ENCODE peak calls at places on chromosomes 6 and 20, in five cellular contexts. B is pulmonary artery endothelial cell, C is ELR, J is GM06990, D is NCI-H146. P is an unnamed sample.

GRCh38 chr6:29563435-29563834 is 3.9 kb upstream of the UBD start:
- DNase-seq in B (no peak), C (no peak), J (no peak), D (no peak), P (no peak)

GRCh38 chr6:89357390-89357789 is 4.9 kb upstream of the UBE2J1 start:
- DNase-seq in B (no peak), C (no peak), J (peak), D (no peak), P (no peak)

GRCh38 chr6:37103169-37104039 is 66.5 kb upstream of the PIM1 start:
- DNase-seq in B (peak), C (peak), J (peak), D (peak), P (peak)

GRCh38 chr20:10720550-10720949 is 46.8 kb upstream of the JAG1 start:
- DNase-seq in B (no peak), C (no peak), J (no peak), D (no peak), P (no peak)

GRCh38 chr6:100633096-100633766 is 168.5 kb upstream of the SIM1 start:
- DNase-seq in B (peak), C (peak), J (no peak), D (no peak), P (peak)

GRCh38 chr6:121305957-121306607 is 28.2 kb downstream of the TBC1D32 start:
- DNase-seq in B (no peak), C (peak), J (peak), D (peak), P (peak)

GRCh38 chr6:129567374-129567773 is 142.6 kb downstream of the ARHGAP18 start:
- DNase-seq in B (no peak), C (peak), J (no peak), D (peak), P (peak)

GRCh38 chr6:122969999-122970398 is 26.0 kb upstream of the CLVS2 start:
- DNase-seq in B (no peak), C (no peak), J (no peak), D (peak), P (no peak)

GRCh38 chr6:43120938-43121913 is 45.1 kb downstream of the PTK7 start:
- DNase-seq in B (no peak), C (peak), J (no peak), D (no peak), P (no peak)

GRCh38 chr20:62027116-62027515 is 38.6 kb downstream of the TAF4 start:
- DNase-seq in B (no peak), C (peak), J (no peak), D (no peak), P (no peak)

GRCh38 chr20:16694176-16694575 is 35.6 kb upstream of the SNRPB2 start:
- DNase-seq in B (no peak), C (no peak), J (no peak), D (no peak), P (no peak)

GRCh38 chr20:11719153-11719552 is 198.5 kb upstream of the BTBD3 start:
- DNase-seq in B (no peak), C (no peak), J (no peak), D (peak), P (no peak)

GRCh38 chr6:121033091-121033490 is 301.2 kb downstream of the TBC1D32 start:
- DNase-seq in B (no peak), C (no peak), J (no peak), D (no peak), P (no peak)

GRCh38 chr6:89138173-89138572 is 7.7 kb upstream of the PM20D2 start:
- DNase-seq in B (no peak), C (no peak), J (no peak), D (no peak), P (peak)

GRCh38 chr6:21800948-21801438 is 207.4 kb downstream of the SOX4 start:
- DNase-seq in B (no peak), C (peak), J (no peak), D (peak), P (no peak)

GRCh38 chr20:1944345-1945099 is 49.3 kb downstream of the SIRPA start:
- DNase-seq in B (no peak), C (no peak), J (no peak), D (no peak), P (no peak)

GRCh38 chr6:3325210-3325609 is 66.5 kb downstream of the PSMG4 start:
- DNase-seq in B (peak), C (no peak), J (no peak), D (no peak), P (peak)

GRCh38 chr20:36153754-36154695 is 515 bp upstream of the EPB41L1 start:
- DNase-seq in B (no peak), C (peak), J (no peak), D (peak), P (no peak)

GRCh38 chr6:12605888-12606345 is 110.7 kb upstream of the PHACTR1 start:
- DNase-seq in B (peak), C (peak), J (peak), D (peak), P (peak)

GRCh38 chr6:125667326-125667725 is 82.1 kb upstream of the HEY2 start:
- DNase-seq in B (no peak), C (no peak), J (no peak), D (no peak), P (no peak)

GRCh38 chr6:164109770-164110140 is 695.2 kb downstream of the QKI start:
- DNase-seq in B (no peak), C (peak), J (no peak), D (no peak), P (peak)

GRCh38 chr6:159376443-159377182 is 207.4 kb downstream of the FNDC1 start:
- DNase-seq in B (no peak), C (no peak), J (no peak), D (no peak), P (no peak)

GRCh38 chr20:49475979-49476378 is 6.5 kb downstream of the KCNB1 start:
- DNase-seq in B (no peak), C (peak), J (no peak), D (no peak), P (no peak)

GRCh38 chr6:17705428-17705777 is 1.3 kb downstream of the NUP153 start:
- DNase-seq in B (no peak), C (peak), J (no peak), D (peak), P (peak)

GRCh38 chr20:18394363-18394762 is 72.5 kb downstream of the DZANK1 start:
- DNase-seq in B (no peak), C (no peak), J (no peak), D (no peak), P (no peak)

GRCh38 chr6:131130546-131130925 is 4.7 kb upstream of the AKAP7 start:
- DNase-seq in B (no peak), C (no peak), J (no peak), D (no peak), P (no peak)

GRCh38 chr6:153662982-153663381 is 376.1 kb upstream of the OPRM1 start:
- DNase-seq in B (no peak), C (peak), J (no peak), D (no peak), P (no peak)

GRCh38 chr6:113172531-113172966 is 684.6 kb upstream of the MARCKS start:
- DNase-seq in B (no peak), C (no peak), J (no peak), D (peak), P (peak)

GRCh38 chr6:143007626-143008025 is 53.1 kb upstream of the AIG1 start:
- DNase-seq in B (no peak), C (no peak), J (no peak), D (no peak), P (no peak)

GRCh38 chr20:63700199-63701050 is 4.0 kb downstream of the TNFRSF6B start:
- DNase-seq in B (no peak), C (no peak), J (no peak), D (no peak), P (no peak)

GRCh38 chr6:123802697-123803455 is 789 bp upstream of the NKAIN2 start:
- DNase-seq in B (peak), C (peak), J (peak), D (peak), P (peak)

GRCh38 chr6:15389759-15390723 is 144.2 kb downstream of the JARID2 start:
- DNase-seq in B (peak), C (peak), J (peak), D (peak), P (peak)

GRCh38 chr6:45742591-45742990 is 273.1 kb downstream of the CLIC5 start:
- DNase-seq in B (no peak), C (no peak), J (no peak), D (no peak), P (no peak)

GRCh38 chr20:3904224-3904623 is 15.0 kb downstream of the PANK2 start:
- DNase-seq in B (no peak), C (no peak), J (no peak), D (no peak), P (no peak)

GRCh38 chr6:132279592-132280139 is 121.6 kb downstream of the MOXD1 start:
- DNase-seq in B (peak), C (peak), J (peak), D (peak), P (peak)

P was measured in dermis microvascular lymphatic vessel endothelial cell.